ENCODE peak calls at places on chromosome 19, in ten cellular contexts. D is HCT116, A is WTC11, M is A549, E is HepG2, Y is K562, J is GM12878, U is H1, Z is endothelial cell of umbilical vein, H is SK-N-SH. K is an unnamed sample.

GRCh38 chr19:51366999-51367564 is 894 bp upstream of the ETFB start:
- DNase-seq in Y (no peak), D (no peak), E (no peak), A (peak), H (peak), M (no peak), Z (peak), U (no peak), J (no peak), K (peak)

GRCh38 chr19:1985588-1986356 is 29.7 kb downstream of the BTBD2 start:
- DNase-seq in U (no peak), Z (no peak), Y (no peak), J (no peak), E (no peak), H (no peak), M (no peak), A (no peak), D (no peak), K (peak)

GRCh38 chr19:49231389-49231788 is 73.8 kb downstream of the TRPM4 start:
- DNase-seq in Z (no peak), H (no peak), M (no peak), J (peak), E (no peak), D (no peak), U (no peak), A (no peak), Y (no peak), K (no peak)

GRCh38 chr19:55091126-55091910 is 15.6 kb downstream of the EPS8L1 start:
- DNase-seq in Y (no peak), A (no peak), M (no peak), D (no peak), J (no peak), Z (no peak), E (no peak), H (no peak), U (no peak), K (no peak)

GRCh38 chr19:53865918-53866696 is 1.6 kb upstream of the MYADM start:
- DNase-seq in D (peak), U (peak), J (no peak), E (peak), A (peak), M (peak), Y (peak), Z (peak), H (peak), K (peak)

GRCh38 chr19:22527554-22527953 is 105.4 kb upstream of the ZNF98 start:
- DNase-seq in H (no peak), E (no peak), D (no peak), U (no peak), A (no peak), Z (no peak), J (no peak), M (no peak), Y (no peak), K (no peak)

GRCh38 chr19:10544242-10544752 is 593 bp downstream of the ATG4D start:
- DNase-seq in Y (peak), Z (no peak), M (no peak), H (no peak), E (no peak), A (no peak), D (no peak), U (no peak), J (no peak), K (peak)

GRCh38 chr19:46783670-46784069 is 4.7 kb downstream of the SLC1A5 start:
- DNase-seq in Z (no peak), U (no peak), M (no peak), D (no peak), A (no peak), E (no peak), Y (no peak), J (no peak), H (no peak), K (no peak)

GRCh38 chr19:31344403-31344802 is 4.8 kb downstream of the TSHZ3 start:
- DNase-seq in D (no peak), J (no peak), E (no peak), A (no peak), M (no peak), Z (no peak), U (no peak), H (peak), Y (no peak), K (no peak)

GRCh38 chr19:50977626-50978025 is 6.1 kb downstream of the KLK7 start:
- DNase-seq in Y (no peak), E (peak), H (no peak), J (no peak), A (no peak), M (no peak), D (peak), U (no peak), Z (no peak), K (no peak)

DNA sequence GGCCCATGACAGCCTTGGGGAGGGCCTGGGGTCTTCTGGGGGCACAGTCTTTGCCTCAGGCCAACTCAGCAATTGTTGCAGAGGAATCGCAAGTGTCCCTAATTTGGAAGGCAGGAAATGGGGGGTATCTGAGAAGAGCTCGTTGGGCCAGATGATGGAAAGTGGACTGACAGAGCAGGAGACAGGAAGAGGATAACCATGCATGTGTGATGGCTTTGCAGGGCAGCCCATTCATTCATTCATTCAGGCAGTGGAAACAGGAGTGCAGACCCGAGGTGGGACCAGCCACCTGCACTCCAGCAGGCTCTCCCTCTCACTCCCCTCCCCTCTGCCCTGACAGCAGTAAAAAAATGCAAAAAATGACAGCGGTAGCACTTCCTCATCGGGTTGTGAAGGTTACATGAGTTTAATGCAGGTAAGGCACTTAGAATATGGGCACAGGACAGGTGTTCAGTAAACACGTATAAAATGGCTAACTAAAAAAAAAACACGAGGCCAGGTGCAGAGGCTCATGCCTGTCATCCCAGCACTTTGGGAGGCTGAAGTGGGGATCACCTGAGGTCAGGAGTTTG is 5.0 kb upstream of the TMEM147 start:
- DNase-seq in A (no peak), M (no peak), Y (no peak), H (no peak), E (no peak), U (no peak), Z (no peak), D (no peak), J (no peak), K (no peak)
- TF ChIP-seq MAX in A (no peak), M (no peak), Y (no peak), H (no peak), E (no peak), U (no peak), Z (no peak), D (no peak), J (no peak), K (no peak)

DNA sequence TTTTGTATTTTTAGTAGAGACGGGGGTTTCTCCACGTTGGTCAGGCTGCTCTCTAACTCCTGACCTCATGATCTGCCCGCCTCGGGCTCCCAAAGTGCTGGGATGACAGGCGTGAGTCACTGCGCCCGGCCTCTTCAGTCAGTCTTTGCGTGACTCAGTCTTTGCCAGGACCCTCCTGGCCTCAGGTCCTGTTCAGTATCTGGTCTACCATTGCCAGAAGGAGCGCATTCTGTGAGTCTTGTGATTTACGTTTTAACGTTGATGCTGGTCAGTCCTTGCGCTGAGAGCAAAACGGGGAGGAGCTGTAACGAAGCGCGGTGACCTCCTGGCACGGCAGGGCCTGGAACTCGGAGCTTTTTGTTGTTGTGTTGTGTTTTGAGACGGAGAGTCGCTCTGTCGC is 7.6 kb upstream of the HMG20B start:
- DNase-seq in J (no peak), Z (no peak), E (peak), U (no peak), Y (peak), M (peak), D (peak), H (no peak), A (no peak), K (no peak)
- TF ChIP-seq CTCF in J (no peak), Z (no peak), E (no peak), U (no peak), Y (no peak), M (no peak), D (no peak), H (no peak), A (no peak), K (no peak)

DNA sequence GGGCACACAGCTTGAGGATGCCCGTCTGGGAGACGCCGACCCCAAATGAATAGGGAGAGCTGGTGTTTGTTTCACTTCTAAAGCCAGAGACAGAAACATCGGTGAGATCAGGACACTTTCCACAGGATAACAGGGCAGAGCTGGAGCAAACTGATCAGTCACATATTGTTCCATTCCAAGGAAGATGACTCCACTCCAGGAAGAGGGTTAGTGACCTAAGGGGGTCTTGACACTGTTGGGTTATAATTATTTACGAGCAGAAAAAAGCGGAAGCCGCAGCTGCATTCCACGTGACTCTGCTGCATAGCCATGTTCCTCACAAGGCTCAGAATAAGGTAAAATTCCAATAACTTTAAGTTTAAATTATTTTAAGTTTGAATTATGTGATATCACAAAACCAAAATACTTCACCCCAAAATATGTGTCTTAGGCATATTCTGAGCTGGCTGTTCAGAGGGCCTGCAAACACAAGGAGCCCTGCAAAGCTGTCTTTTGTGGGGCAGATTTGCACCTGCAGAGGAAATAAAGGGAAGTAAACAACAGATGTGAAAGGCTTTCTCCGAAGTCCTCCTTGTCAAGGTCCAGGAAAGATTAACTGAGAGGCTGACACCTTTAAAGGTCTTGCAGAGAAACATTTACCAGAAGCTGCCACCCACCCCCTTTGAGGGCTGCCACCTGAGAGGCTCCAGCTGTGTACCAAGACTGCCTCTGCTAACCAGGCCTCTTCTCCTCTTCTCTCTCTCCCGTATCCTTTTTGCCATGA is 819.2 kb downstream of the UQCRFS1 start:
- DNase-seq in H (no peak), J (no peak), A (no peak), E (no peak), D (no peak), Z (no peak), U (no peak), M (no peak), Y (no peak), K (peak)
- TF ChIP-seq MAX in H (no peak), J (no peak), A (no peak), E (no peak), D (no peak), Z (no peak), U (no peak), M (no peak), Y (no peak), K (peak)

DNA sequence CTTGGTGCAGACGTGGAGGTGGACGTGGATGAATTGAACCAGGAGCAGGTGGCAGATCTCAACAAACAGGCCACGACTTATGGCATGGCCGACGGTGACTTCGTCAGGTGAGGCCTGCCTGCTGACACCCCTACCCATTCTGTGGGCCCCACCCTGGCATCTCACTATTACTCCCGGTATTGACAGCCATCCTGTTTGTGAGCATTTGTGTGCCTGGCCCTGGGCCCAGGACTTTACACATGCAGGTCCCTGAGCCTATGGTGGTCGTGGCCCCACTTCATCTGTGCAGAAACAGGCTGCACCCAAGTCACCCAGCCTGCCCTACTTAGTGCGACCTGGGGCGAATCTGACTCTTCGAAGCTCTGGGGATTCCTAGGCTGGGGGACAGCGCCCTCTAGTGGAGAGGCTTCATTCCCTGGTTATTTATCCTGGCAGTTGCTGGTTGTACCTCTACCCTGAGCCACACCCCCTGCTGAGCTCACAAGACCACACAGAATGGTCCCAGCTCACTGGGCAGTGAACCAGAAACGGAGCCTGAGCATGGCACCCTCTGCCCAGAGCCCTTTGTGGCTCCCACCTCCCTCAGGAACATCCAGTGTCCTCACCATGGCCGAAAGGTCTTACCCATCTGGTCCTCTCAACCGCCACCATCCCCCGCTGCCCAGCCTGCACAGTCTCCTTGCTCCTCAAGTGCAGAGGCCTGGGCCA is 16.9 kb downstream of the ZNF296 start:
- DNase-seq in J (no peak), M (peak), Z (peak), Y (peak), D (peak), H (peak), E (peak), A (peak), U (peak), K (peak)
- TF ChIP-seq CTCF in J (peak), M (peak), Z (peak), Y (peak), D (peak), H (peak), E (peak), A (peak), U (peak), K (peak)

DNA sequence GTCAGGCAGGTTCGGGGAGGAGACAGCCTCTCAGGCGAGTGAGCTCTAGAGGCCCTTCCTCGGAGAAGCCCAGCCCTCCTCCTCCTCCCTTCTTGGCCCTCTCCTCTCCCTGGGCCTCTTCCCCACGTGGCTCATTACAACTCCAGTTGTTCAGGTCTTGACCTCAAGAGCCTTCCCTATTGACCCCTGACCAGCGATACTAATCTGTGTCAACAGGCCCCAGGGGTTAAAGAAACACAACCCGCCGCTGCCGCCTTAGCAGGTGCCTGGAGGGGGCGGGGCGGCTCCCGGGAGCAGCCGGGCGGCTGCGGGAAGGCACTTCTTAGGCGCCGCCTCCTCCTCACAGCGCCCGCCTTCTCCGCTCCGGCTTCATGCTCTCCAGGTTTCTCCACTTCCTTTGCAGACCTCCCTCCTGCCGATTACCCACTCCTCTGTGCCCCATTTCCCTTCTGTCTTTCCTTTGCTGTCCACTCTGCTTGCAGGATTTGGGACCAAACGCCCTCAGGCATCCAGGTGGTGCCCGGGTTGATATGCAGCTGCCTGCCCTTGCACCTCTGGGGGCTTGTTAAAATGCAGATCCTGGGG is 51.0 kb downstream of the LYL1 start:
- DNase-seq in M (peak), Z (peak), U (peak), J (no peak), Y (peak), D (no peak), E (peak), A (peak), H (no peak), K (peak)
- TF ChIP-seq MAX in M (no peak), Z (no peak), U (peak), J (no peak), Y (peak), D (no peak), E (peak), A (peak), H (no peak), K (peak)

GRCh38 chr19:18171605-18172327 is 1.8 kb upstream of the IFI30 start:
- DNase-seq in U (no peak), M (no peak), D (no peak), H (peak), J (no peak), Z (no peak), Y (peak), A (no peak), E (no peak), K (no peak)

GRCh38 chr19:18174983-18175382 is 1.4 kb downstream of the IFI30 start:
- DNase-seq in H (no peak), M (no peak), A (no peak), U (no peak), Y (no peak), E (no peak), D (no peak), J (no peak), Z (no peak), K (no peak)

GRCh38 chr19:18173054-18173571 is 500 bp upstream of the IFI30 start:
- DNase-seq in A (no peak), U (no peak), D (no peak), M (no peak), H (no peak), E (no peak), Y (no peak), Z (no peak), J (no peak), K (peak)

GRCh38 chr19:18172331-18173053 is 1.1 kb upstream of the IFI30 start:
- DNase-seq in U (no peak), A (no peak), Y (no peak), J (no peak), M (no peak), E (no peak), H (peak), D (no peak), Z (no peak), K (no peak)

DNA sequence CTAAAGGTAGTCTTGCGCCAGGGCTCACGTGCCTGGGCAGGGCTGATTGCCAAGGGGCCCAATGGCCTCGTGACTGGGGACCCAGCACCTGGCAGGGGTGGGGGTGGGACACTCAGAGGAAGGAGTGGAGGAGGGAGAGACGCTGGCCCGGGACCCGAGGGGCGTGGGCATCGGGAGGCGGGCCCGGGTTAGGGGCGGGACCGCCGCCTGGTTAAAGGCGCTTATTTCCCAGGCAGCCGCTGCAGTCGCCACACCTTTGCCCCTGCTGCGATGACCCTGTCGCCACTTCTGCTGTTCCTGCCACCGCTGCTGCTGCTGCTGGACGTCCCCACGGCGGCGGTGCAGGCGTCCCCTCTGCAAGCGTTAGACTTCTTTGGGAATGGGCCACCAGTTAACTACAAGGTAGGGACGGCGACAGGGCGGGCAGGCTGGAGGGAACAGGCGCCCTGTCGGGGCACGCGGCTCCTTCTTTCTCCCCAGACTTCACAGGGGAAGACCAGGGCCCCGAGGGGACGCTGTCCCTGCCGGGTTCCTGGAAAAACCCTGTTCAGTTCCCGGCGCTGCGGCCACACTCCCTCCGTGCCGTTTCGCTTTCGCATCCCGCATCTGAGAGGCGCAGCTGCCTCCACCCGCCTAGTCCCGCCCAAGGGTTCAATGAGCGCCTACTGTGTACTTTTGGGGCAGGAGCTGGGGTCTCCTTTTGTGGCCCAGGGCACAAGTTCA is at the start of gene IFI30:
- DNase-seq in Y (peak), A (peak), J (peak), E (peak), M (peak), D (no peak), U (peak), Z (peak), H (peak), K (peak)
- TF ChIP-seq CTCF in Y (no peak), A (no peak), J (no peak), E (peak), M (no peak), D (no peak), U (no peak), Z (no peak), H (no peak), K (no peak)